ENCODE peak calls at places on chromosomes 16 and 17, in five cellular contexts. B is heart left ventricle; D is right atrium auricular region; F is adrenal gland; O is CD8-positive, alpha-beta T cell. V is an unnamed sample.
A peak's percentile ranks its signal among the peaks of the same experiment; 100 is the strongest.

GRCh38 chr17:75468311-75468754 is 11.9 kb downstream of the TMEM94 start:
- DNase-seq in F (peak; percentile 97), D (no peak), O (no peak), B (no peak), V (no peak)

GRCh38 chr16:87344931-87345631 is 27.9 kb upstream of the C16orf95 start:
- DNase-seq in F (no peak), O (peak; percentile 42), D (peak; percentile 63), B (peak; percentile 39), V (no peak)

GRCh38 chr17:6161456-6161855 is 91.3 kb downstream of the WSCD1 start:
- DNase-seq in F (no peak), O (no peak), B (no peak), D (no peak), V (no peak)

GRCh38 chr17:77558846-77559626 is 399.5 kb upstream of the TNRC6C start:
- DNase-seq in O (no peak), F (no peak), B (no peak), D (no peak), V (no peak)

GRCh38 chr17:78538033-78538776 is 39.0 kb downstream of the DNAH17 start:
- DNase-seq in F (no peak), D (no peak), O (no peak), B (no peak), V (no peak)

GRCh38 chr17:9802294-9802693 is 10.9 kb upstream of the DHRS7C start:
- DNase-seq in B (no peak), F (no peak), D (no peak), O (no peak), V (peak; percentile 90)

GRCh38 chr16:48385272-48385953 is at the start of gene SIAH1:
- DNase-seq in B (peak; percentile 89), O (peak; percentile 85), F (peak; percentile 88), D (peak; percentile 81), V (peak; percentile 95)

GRCh38 chr16:81804134-81804610 is 25.1 kb downstream of the PLCG2 start:
- DNase-seq in O (no peak), B (no peak), D (no peak), F (no peak), V (no peak)

GRCh38 chr17:38444151-38444550 is 15.9 kb downstream of the ARHGAP23 start:
- DNase-seq in O (peak; percentile 40), D (peak; percentile 78), B (peak; percentile 77), F (peak; percentile 90), V (no peak)

GRCh38 chr17:76561332-76561731 is 21.5 kb downstream of the PRCD start:
- DNase-seq in O (no peak), B (no peak), D (no peak), F (no peak), V (no peak)

GRCh38 chr16:84786605-84787302 is 33.0 kb upstream of the CRISPLD2 start:
- DNase-seq in F (no peak), D (no peak), B (no peak), O (no peak), V (no peak)

GRCh38 chr17:62718420-62718819 is 89.7 kb downstream of the MARCHF10 start:
- DNase-seq in F (peak; percentile 15), B (peak; percentile 3), O (no peak), D (no peak), V (no peak)

GRCh38 chr17:8300629-8301242 is 5.5 kb upstream of the SLC25A35 start:
- DNase-seq in B (peak; percentile 64), O (peak; percentile 55), D (peak; percentile 66), F (peak; percentile 71), V (no peak)

GRCh38 chr17:79866791-79867190 is 27.6 kb upstream of the CBX4 start:
- DNase-seq in B (no peak), O (no peak), F (no peak), D (no peak), V (no peak)

GRCh38 chr16:30660424-30661251 is 2.4 kb downstream of the FBRS start:
- DNase-seq in D (no peak), B (no peak), F (no peak), O (peak; percentile 74), V (no peak)

GRCh38 chr17:61490540-61490975 is 38.3 kb downstream of the TBX4 start:
- DNase-seq in F (no peak), O (no peak), B (no peak), D (no peak), V (no peak)

GRCh38 chr17:76102944-76103273 is 678 bp downstream of the EXOC7 start:
- DNase-seq in F (no peak), D (no peak), O (no peak), B (no peak), V (no peak)

GRCh38 chr17:33892677-33893076 is 362.4 kb upstream of the CCL2 start:
- DNase-seq in B (no peak), O (no peak), D (no peak), F (no peak), V (no peak)

GRCh38 chr16:35255186-35255803 is 1795.9 kb downstream of the TP53TG3F start:
- DNase-seq in B (no peak), D (no peak), O (no peak), F (no peak), V (peak; percentile 81)

GRCh38 chr17:32503251-32504165 is 16.7 kb downstream of the CDK5R1 start:
- DNase-seq in O (no peak), F (no peak), B (no peak), D (no peak), V (no peak)

GRCh38 chr17:59845595-59846390 is 47.0 kb downstream of the TUBD1 start:
- DNase-seq in D (no peak), F (peak; percentile 65), B (no peak), O (no peak), V (no peak)

GRCh38 chr16:86869288-86870022 is 291.1 kb downstream of the FOXL1 start:
- DNase-seq in F (no peak), D (no peak), O (no peak), B (no peak), V (no peak)

GRCh38 chr17:40355804-40356758 is 8.5 kb downstream of the GJD3 start:
- DNase-seq in D (no peak), B (peak; percentile 64), F (peak; percentile 79), O (no peak), V (no peak)

GRCh38 chr16:57533618-57534336 is 2.6 kb downstream of the CCDC102A start:
- DNase-seq in O (no peak), B (no peak), F (peak; percentile 64), D (no peak), V (peak; percentile 84)

GRCh38 chr16:22030087-22030812 is 22.3 kb downstream of the MOSMO start:
- DNase-seq in D (no peak), B (no peak), F (no peak), O (no peak), V (no peak)

GRCh38 chr16:13926507-13926906 is 6.6 kb downstream of the ERCC4 start:
- DNase-seq in B (no peak), O (no peak), D (no peak), F (no peak), V (no peak)

GRCh38 chr17:43363926-43364285 is 34.9 kb upstream of the ARL4D start:
- DNase-seq in D (no peak), B (no peak), O (no peak), F (peak; percentile 49), V (no peak)

GRCh38 chr16:80692270-80692669 is 112.1 kb downstream of the CDYL2 start:
- DNase-seq in F (no peak), B (no peak), O (no peak), D (no peak), V (no peak)

GRCh38 chr16:15644306-15644961 is 1.5 kb upstream of the MARF1 start:
- DNase-seq in B (no peak), O (no peak), D (no peak), F (no peak), V (no peak)

GRCh38 chr17:49738456-49739163 is 25.3 kb downstream of the FAM117A start:
- DNase-seq in O (no peak), D (no peak), F (peak; percentile 59), B (no peak), V (no peak)

GRCh38 chr16:49350265-49351103 is 23.1 kb upstream of the C16orf78 start:
- DNase-seq in F (peak; percentile 82), O (peak; percentile 7), B (peak; percentile 57), D (peak; percentile 73), V (no peak)

GRCh38 chr16:66167564-66168291 is 198.8 kb upstream of the CDH5 start:
- DNase-seq in F (no peak), D (peak; percentile 58), B (no peak), O (no peak), V (no peak)
- TF ChIP-seq CTCF in F (peak; percentile 37), D (peak; percentile 21), B (no peak), O (no peak), V (peak; percentile 21)

GRCh38 chr16:77043076-77043475 is 147.9 kb upstream of the MON1B start:
- DNase-seq in O (no peak), D (no peak), B (no peak), F (no peak), V (no peak)
- TF ChIP-seq CTCF in O (no peak), D (peak; percentile 47), B (no peak), F (peak; percentile 46), V (peak; percentile 7)

GRCh38 chr17:45234641-45235040 is 13.0 kb downstream of the FMNL1 start:
- DNase-seq in B (no peak), F (no peak), D (no peak), O (no peak), V (no peak)
- TF ChIP-seq CTCF in B (no peak), F (no peak), D (no peak), O (peak; percentile 48), V (peak; percentile 37)

GRCh38 chr17:29949708-29950107 is 8.3 kb downstream of the EFCAB5 start:
- DNase-seq in D (no peak), B (no peak), O (no peak), F (no peak), V (no peak)

GRCh38 chr17:29956225-29956624 is 14.8 kb downstream of the EFCAB5 start:
- DNase-seq in F (no peak), B (no peak), O (no peak), D (no peak), V (no peak)

GRCh38 chr17:29959658-29960337 is 18.4 kb downstream of the EFCAB5 start:
- DNase-seq in D (no peak), O (no peak), F (no peak), B (no peak), V (no peak)

GRCh38 chr17:29958947-29959657 is 17.7 kb downstream of the EFCAB5 start:
- DNase-seq in B (no peak), O (no peak), D (no peak), F (no peak), V (no peak)

DNA sequence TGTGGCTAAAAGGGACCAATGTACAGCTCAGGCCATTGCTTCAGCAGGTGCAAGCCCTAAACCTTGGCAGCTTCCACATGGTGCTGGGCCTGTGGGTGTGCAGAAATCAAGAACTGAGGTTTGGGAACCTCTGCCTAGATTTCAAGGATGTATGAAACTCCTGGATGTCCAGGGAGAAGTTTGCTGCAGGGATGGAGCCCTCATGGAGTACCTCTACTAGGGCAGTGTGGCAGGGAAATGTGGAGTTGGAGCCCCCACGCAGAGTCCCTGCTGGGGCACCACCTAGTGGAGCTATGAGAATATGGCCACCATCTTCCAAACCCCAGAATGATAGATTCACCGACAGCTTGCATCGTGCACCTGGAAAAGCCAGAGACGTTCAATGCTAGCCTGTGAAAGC is 13.0 kb downstream of the EFCAB5 start:
- DNase-seq in F (no peak), D (no peak), O (no peak), B (no peak), V (no peak)
- TF ChIP-seq CTCF in F (no peak), D (no peak), O (no peak), B (no peak), V (no peak)